ENCODE peak calls at places on chromosomes 16 and 17, in four cellular contexts. D is brain microvascular endothelial cell, T is HepG2, M is fibroblast of lung. N is an unnamed sample.

GRCh38 chr16:49345829-49346228 is 27.8 kb upstream of the C16orf78 start:
- DNase-seq in D (no peak), T (no peak), M (no peak), N (no peak)

GRCh38 chr17:64920026-64920418 is 744 bp upstream of the LRRC37A3 start:
- DNase-seq in D (no peak), T (peak; percentile 46), M (no peak), N (no peak)

GRCh38 chr17:27577124-27577761 is 53.7 kb upstream of the LGALS9 start:
- DNase-seq in D (peak; percentile 66), T (no peak), M (peak; percentile 67), N (no peak)

GRCh38 chr16:6728381-6728780 is 604.3 kb upstream of the RBFOX1 start:
- DNase-seq in D (no peak), T (no peak), M (no peak), N (no peak)

GRCh38 chr16:67516296-67517177 is 12.1 kb upstream of the RIPOR1 start:
- DNase-seq in D (no peak), T (no peak), M (peak; percentile 79), N (no peak)

GRCh38 chr16:17177968-17178880 is 292.5 kb downstream of the XYLT1 start:
- DNase-seq in D (no peak), T (no peak), M (peak; percentile 50), N (no peak)

GRCh38 chr17:81332949-81333570 is 38.0 kb upstream of the SLC38A10 start:
- DNase-seq in D (no peak), T (no peak), M (no peak), N (no peak)

GRCh38 chr16:2026461-2027023 is at the start of gene NHERF2:
- DNase-seq in D (no peak), T (no peak), M (no peak), N (no peak)

GRCh38 chr16:81545470-81546175 is 101.0 kb downstream of the CMIP start:
- DNase-seq in D (no peak), T (no peak), M (no peak), N (no peak)

GRCh38 chr16:4506450-4506849 is 30.3 kb downstream of the HMOX2 start:
- DNase-seq in D (peak; percentile 67), T (peak; percentile 59), M (peak; percentile 70), N (peak; percentile 82)

GRCh38 chr16:15443753-15444152 is 9.4 kb downstream of the BMERB1 start:
- DNase-seq in D (no peak), T (peak; percentile 46), M (no peak), N (no peak)

GRCh38 chr17:78250891-78251772 is 19.7 kb downstream of the TMEM235 start:
- DNase-seq in D (peak; percentile 60), T (peak; percentile 79), M (peak; percentile 71), N (peak; percentile 90)

GRCh38 chr16:88672776-88673175 is 9.9 kb upstream of the MVD start:
- DNase-seq in D (no peak), T (no peak), M (no peak), N (no peak)
- TF ChIP-seq CTCF in D (peak; percentile 62), T (peak; percentile 46), M (peak; percentile 47), N (no peak)

GRCh38 chr17:73899839-73900238 is 255.6 kb upstream of the SDK2 start:
- DNase-seq in D (no peak), T (no peak), M (no peak), N (no peak)
- H3K27me3 ChIP-seq in D (no peaks in the 10 kb centered on the region), T (no peaks in the 10 kb centered on the region), M (no peaks in the 10 kb centered on the region), N (peaks cover 22% of the 10 kb centered on the region)

DNA sequence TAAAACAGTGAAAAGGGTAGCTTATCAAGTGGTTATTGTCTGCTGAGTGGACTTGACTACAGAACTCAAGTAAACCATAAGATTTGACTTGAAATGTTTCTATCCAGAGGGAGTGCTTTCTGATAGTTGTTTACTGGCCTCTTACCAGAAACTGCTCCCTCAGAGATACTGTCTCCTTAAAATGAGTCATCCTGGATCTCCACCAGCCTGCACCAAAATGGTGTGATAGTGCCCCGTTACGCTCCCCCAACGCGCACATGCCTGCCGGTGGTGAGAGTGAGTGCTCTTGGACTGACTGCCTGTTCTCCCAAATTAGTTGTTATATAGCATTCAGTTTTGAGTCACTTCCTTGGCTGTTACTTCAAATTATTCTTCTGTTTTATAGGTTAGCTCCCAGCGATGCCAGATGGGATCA is 22.9 kb downstream of the PRCD start:
- DNase-seq in D (peak; percentile 42), T (no peak), M (peak; percentile 90), N (no peak)
- H3K4me3 ChIP-seq in D (no peak overlapping the region), T (no peak overlapping the region), M (no peak overlapping the region), N (no peak overlapping the region)

DNA sequence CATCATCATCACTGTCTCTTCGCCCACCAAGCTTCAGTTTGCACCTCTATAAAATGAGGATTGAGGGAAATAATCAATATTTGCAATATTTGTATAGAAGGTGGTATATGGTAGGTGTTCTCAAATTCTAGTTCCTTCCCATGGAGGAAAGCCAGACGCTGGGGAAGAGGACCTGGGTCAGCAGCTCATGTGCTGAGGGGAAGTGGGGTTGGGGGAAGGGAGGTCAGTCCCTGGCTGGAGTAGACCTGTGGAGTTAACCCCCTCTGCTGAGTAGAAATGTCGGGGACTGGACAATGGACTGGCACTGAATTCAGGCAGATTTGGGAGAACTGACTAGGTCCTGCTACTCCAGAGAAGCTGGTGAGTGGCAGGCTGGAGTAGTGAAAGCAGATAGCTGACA is 12.8 kb upstream of the ITGB3 start:
- DNase-seq in D (no peak), T (no peak), M (no peak), N (no peak)
- TF ChIP-seq CTCF in D (no peak), T (no peak), M (no peak), N (no peak)

GRCh38 chr17:50208611-50209061 is 7.2 kb upstream of the COL1A1 start:
- DNase-seq in D (no peak), T (no peak), M (no peak), N (peak; percentile 63)

GRCh38 chr17:50209133-50209471 is 7.7 kb upstream of the COL1A1 start:
- DNase-seq in D (no peak), T (no peak), M (no peak), N (no peak)

GRCh38 chr17:50207792-50208567 is 6.5 kb upstream of the COL1A1 start:
- DNase-seq in D (no peak), T (no peak), M (no peak), N (peak; percentile 64)

GRCh38 chr17:50210249-50211225 is 9.1 kb upstream of the COL1A1 start:
- DNase-seq in D (peak; percentile 99), T (peak; percentile 77), M (peak; percentile 99), N (peak; percentile 94)

GRCh38 chr17:50209472-50210248 is 8.2 kb upstream of the COL1A1 start:
- DNase-seq in D (peak; percentile 97), T (no peak), M (peak; percentile 100), N (peak; percentile 99)
- H3K27me3 ChIP-seq in D (no peaks in the 10 kb centered on the region), T (peaks cover 2% of the 10 kb centered on the region), M (no peaks in the 10 kb centered on the region), N (no peaks in the 10 kb centered on the region)

DNA sequence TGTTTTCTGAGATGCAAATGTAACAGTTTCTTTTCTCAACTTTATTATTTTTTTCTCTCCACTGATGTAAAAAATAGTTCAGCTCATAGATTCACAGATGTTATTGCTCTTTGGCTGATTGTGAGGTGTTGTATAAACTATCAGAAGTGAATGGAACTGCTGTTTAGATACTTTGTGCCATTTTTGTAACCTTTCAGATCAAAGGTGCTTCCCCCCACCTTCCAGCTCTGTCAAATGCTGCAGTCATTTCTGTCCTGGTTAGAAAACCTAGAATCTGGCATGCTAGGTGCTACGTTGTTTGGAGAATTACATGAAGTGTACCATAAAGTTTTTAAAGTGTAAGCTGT is 1.7 kb upstream of the WIPI1 start:
- DNase-seq in D (no peak), T (no peak), M (no peak), N (no peak)
- H3K4me3 ChIP-seq in D (no peak overlapping the region), T (no peak overlapping the region), M (no peak overlapping the region), N (no peak overlapping the region)

DNA sequence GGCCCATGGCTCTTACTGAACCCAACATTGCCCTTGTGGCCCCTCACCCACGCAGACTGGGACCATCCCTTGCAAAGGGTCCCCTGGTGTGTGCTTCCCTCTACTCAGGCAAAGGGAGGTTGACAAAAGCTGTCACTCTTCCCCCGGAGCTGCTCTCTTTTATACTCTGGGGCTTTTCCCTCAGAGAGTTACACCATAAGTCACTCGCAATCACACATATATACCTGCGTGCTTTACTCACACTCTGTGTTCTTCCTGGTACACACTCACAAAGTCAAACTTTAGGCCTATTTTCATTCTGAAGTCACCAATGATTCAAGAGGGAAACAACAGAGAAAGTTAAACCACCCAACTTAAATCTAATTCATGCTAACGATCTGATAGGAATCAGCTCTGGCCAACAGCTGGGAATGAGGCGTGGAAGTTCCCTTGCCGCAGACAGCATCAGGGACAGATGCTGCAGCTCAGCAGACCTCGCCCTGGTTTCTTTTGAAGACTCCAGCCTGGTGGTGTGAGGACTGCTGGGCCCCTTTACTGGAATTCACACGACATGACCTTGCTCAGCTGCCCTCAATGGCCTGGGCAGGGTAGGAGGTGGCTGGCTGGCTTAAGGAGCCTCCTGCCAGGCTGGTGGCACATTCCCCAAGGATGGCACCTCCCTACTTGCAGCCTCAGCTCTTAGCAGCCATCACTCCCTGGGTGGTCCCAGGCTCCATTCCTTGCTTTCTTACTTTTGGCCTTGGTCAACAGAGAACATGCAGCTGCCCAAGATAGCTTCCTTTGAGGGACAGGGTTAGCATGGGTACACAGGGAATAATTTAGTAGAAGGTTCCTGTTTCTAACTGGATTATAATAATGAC is 27.3 kb downstream of the HIC1 start:
- DNase-seq in D (no peak), T (no peak), M (no peak), N (no peak)
- TF ChIP-seq CTCF in D (no peak), T (no peak), M (no peak), N (no peak)

DNA sequence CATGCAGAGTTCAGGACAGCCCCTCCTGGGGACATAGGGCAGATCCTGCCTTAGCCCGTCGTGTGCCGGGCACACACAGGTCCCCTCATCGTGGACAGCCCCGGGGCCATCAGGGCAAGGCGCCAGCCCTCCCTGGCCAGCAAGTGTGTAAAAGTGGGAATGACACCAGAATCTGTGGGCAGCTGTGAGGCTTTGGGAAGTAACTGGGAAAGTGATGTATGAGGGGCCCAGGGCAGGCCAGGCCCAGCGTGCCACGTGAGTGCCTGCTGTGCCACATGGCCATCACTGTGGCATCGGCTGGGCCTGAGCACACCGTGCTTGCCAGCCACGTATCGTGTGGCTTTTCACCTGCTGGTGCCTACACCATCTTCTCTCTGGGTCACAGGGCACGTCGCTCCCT is 26.6 kb downstream of the ACSF3 start:
- DNase-seq in D (no peak), T (no peak), M (no peak), N (no peak)
- H3K27me3 ChIP-seq in D (no peaks in the 10 kb centered on the region), T (no peaks in the 10 kb centered on the region), M (no peaks in the 10 kb centered on the region), N (no peaks in the 10 kb centered on the region)

GRCh38 chr17:38879878-38880727 is 10.2 kb downstream of the LASP1 start:
- DNase-seq in D (peak; percentile 74), T (no peak), M (peak; percentile 89), N (peak; percentile 79)
- H3K4me3 ChIP-seq in D (no peak overlapping the region), T (no peak overlapping the region), M (no peak overlapping the region), N (no peak overlapping the region)

GRCh38 chr16:53404959-53405358 is 29.3 kb upstream of the RBL2 start:
- DNase-seq in D (no peak), T (no peak), M (no peak), N (no peak)
- TF ChIP-seq CTCF in D (no peak), T (no peak), M (no peak), N (no peak)